ENCODE peak calls at places on chromosomes 6 and 20, in six cellular contexts. N is neural crest cell; K is GDM1; V is stimulated activated CD8-positive, alpha-beta memory T cell treated with anti-CD3 and anti-CD28 coated beads, Interleukin-15, amount 100 ng/mL, for 24 hours; A is stimulated activated CD4-positive, alpha-beta T cell treated with anti-CD3 and anti-CD28 coated beads, TNF-alpha, amount 100 ng/mL, for 4 hours; W is Kasumi-1. I is an unnamed sample.

GRCh38 chr20:12058201-12058600 is 140.5 kb downstream of the BTBD3 start:
- DNase-seq in N (no peak), K (no peak), V (no peak), A (no peak), W (no peak), I (no peak)

GRCh38 chr6:107604549-107604948 is 114.6 kb downstream of the SOBP start:
- DNase-seq in N (no peak), K (no peak), V (no peak), A (no peak), W (no peak), I (no peak)

GRCh38 chr6:1247058-1247457 is 64.8 kb upstream of the FOXQ1 start:
- DNase-seq in N (no peak), K (no peak), V (no peak), A (no peak), W (no peak), I (no peak)

GRCh38 chr20:46872315-46873211 is 22.1 kb upstream of the EYA2 start:
- DNase-seq in N (no peak), K (no peak), V (no peak), A (no peak), W (no peak), I (no peak)

GRCh38 chr6:111784423-111784822 is 88.8 kb downstream of the FYN start:
- DNase-seq in N (no peak), K (no peak), V (no peak), A (no peak), W (no peak), I (no peak)

GRCh38 chr6:33926451-33926850 is 122.6 kb upstream of the MLN start:
- DNase-seq in N (no peak), K (peak), V (no peak), A (no peak), W (no peak), I (no peak)

GRCh38 chr6:147693185-147693584 is 184.7 kb downstream of the SAMD5 start:
- DNase-seq in N (no peak), K (no peak), V (no peak), A (no peak), W (no peak), I (no peak)

GRCh38 chr20:881051-881820 is 34.9 kb downstream of the ANGPT4 start:
- DNase-seq in N (no peak), K (peak), V (no peak), A (no peak), W (peak), I (no peak)

GRCh38 chr6:26264547-26264946 is 100.5 kb upstream of the BTN3A2 start:
- DNase-seq in N (no peak), K (no peak), V (no peak), A (no peak), W (no peak), I (no peak)

GRCh38 chr20:21046413-21047070 is 59.6 kb downstream of the LINC00237 start:
- DNase-seq in N (no peak), K (no peak), V (no peak), A (no peak), W (no peak), I (no peak)

GRCh38 chr6:15595461-15596173 is 67.2 kb downstream of the DTNBP1 start:
- DNase-seq in N (no peak), K (no peak), V (no peak), A (no peak), W (peak), I (no peak)

GRCh38 chr20:11807070-11807741 is 110.5 kb upstream of the BTBD3 start:
- DNase-seq in N (no peak), K (no peak), V (no peak), A (no peak), W (no peak), I (no peak)

I was measured in upper lobe of right lung.